ENCODE peak calls at places on chromosome 19, in nine cellular contexts. Z is activated CD4-positive, alpha-beta T cell treated with anti-CD3 and anti-CD28 coated beads, Interleukin-2, amount 50 U/mL, for 24 hours; H is activated T-helper 2 cell treated with anti-CD3 and anti-CD28 coated beads, Interferon-gamma antibody, Interleukin-2, Interleukin-4, amounts not matched to agents 10 μg/mL and 5 μg/mL and 100 μg/mL, durations not matched to agents 14 hours and 24 hours and 36 hours; N is frontal cortex; E is lower lobe of right lung; Y is cardiac muscle cell; J is epithelial cell of esophagus; I is kidney; M is AG10803. P is an unnamed sample.

GRCh38 chr19:12796146-12797071 is 5.1 kb downstream of the JUNB start:
- DNase-seq in Z (peak), H (peak), N (peak), E (peak), Y (peak), J (peak), I (peak), M (peak), P (no peak)

GRCh38 chr19:38544569-38545315 is 73.0 kb downstream of the MAP4K1 start:
- DNase-seq in Z (peak), H (no peak), N (peak), E (peak), Y (no peak), J (no peak), I (no peak), M (no peak), P (no peak)

GRCh38 chr19:16825312-16826168 is 3.7 kb upstream of the SIN3B start:
- DNase-seq in Z (no peak), H (no peak), N (no peak), E (no peak), Y (no peak), J (peak), I (no peak), M (no peak), P (no peak)

GRCh38 chr19:54448037-54448773 is 794 bp upstream of the LENG8 start:
- DNase-seq in Z (peak), H (no peak), N (no peak), E (peak), Y (peak), J (peak), I (peak), M (peak), P (peak)

GRCh38 chr19:50790898-50791562 is 815 bp downstream of the ACP4 start:
- DNase-seq in Z (no peak), H (no peak), N (no peak), E (no peak), Y (no peak), J (no peak), I (no peak), M (no peak), P (no peak)

GRCh38 chr19:9673912-9674668 is 810 bp downstream of the ZNF562 start:
- DNase-seq in Z (peak), H (no peak), N (no peak), E (no peak), Y (no peak), J (peak), I (no peak), M (no peak), P (peak)

GRCh38 chr19:15436826-15437110 is 13.0 kb downstream of the WIZ start:
- DNase-seq in Z (no peak), H (no peak), N (no peak), E (no peak), Y (no peak), J (no peak), I (peak), M (no peak), P (no peak)

GRCh38 chr19:5170329-5170745 is 170.3 kb downstream of the PTPRS start:
- DNase-seq in Z (peak), H (peak), N (no peak), E (peak), Y (no peak), J (no peak), I (peak), M (no peak), P (no peak)

GRCh38 chr19:13190781-13191540 is 40.8 kb downstream of the IER2 start:
- DNase-seq in Z (no peak), H (no peak), N (no peak), E (no peak), Y (peak), J (no peak), I (no peak), M (no peak), P (no peak)

GRCh38 chr19:7480975-7481265 is 7.9 kb downstream of the PEX11G start:
- DNase-seq in Z (no peak), H (no peak), N (no peak), E (peak), Y (no peak), J (no peak), I (no peak), M (no peak), P (no peak)

GRCh38 chr19:40510526-40511115 is 43.8 kb downstream of the SPTBN4 start:
- DNase-seq in Z (no peak), H (no peak), N (no peak), E (no peak), Y (no peak), J (no peak), I (no peak), M (no peak), P (no peak)

GRCh38 chr19:16836115-16836905 is 7.1 kb downstream of the SIN3B start:
- DNase-seq in Z (no peak), H (no peak), N (no peak), E (peak), Y (no peak), J (peak), I (peak), M (no peak), P (no peak)

GRCh38 chr19:30640266-30640965 is 268.2 kb downstream of the ZNF536 start:
- DNase-seq in Z (no peak), H (no peak), N (no peak), E (no peak), Y (no peak), J (no peak), I (no peak), M (peak), P (no peak)